ENCODE peak calls at places on chromosomes 5 and 9, in six cellular contexts. C is hepatocyte, D is psoas muscle, J is GM23248, S is putamen, V is T1000. H is an unnamed sample.

GRCh38 chr9:81519816-81520215 is 169.5 kb downstream of the TLE1 start:
- DNase-seq in J (no peak), D (no peak), V (no peak), C (no peak), S (no peak), H (no peak)

GRCh38 chr5:150060471-150060870 is 25.9 kb downstream of the CSF1R start:
- DNase-seq in J (no peak), D (no peak), V (no peak), S (no peak), C (no peak), H (no peak)

GRCh38 chr5:89343666-89344065 is 460.7 kb upstream of the MEF2C start:
- DNase-seq in S (no peak), D (no peak), V (no peak), J (no peak), C (no peak), H (peak)

GRCh38 chr9:89919171-89919681 is 314.4 kb downstream of the GADD45G start:
- DNase-seq in D (no peak), V (no peak), C (peak), J (no peak), S (no peak), H (peak)

GRCh38 chr9:97853056-97853843 is at the start of gene FOXE1:
- DNase-seq in V (no peak), S (no peak), C (no peak), D (no peak), J (no peak), H (no peak)

GRCh38 chr9:87766697-87767096 is 40.8 kb downstream of the CTSL start:
- DNase-seq in S (no peak), V (no peak), C (peak), J (no peak), D (no peak), H (no peak)

GRCh38 chr5:159515909-159516415 is 185.7 kb upstream of the IL12B start:
- DNase-seq in C (peak), D (peak), V (no peak), S (no peak), J (peak), H (peak)

GRCh38 chr5:41918105-41918504 is 7.0 kb upstream of the FBXO4 start:
- DNase-seq in V (no peak), C (no peak), S (no peak), J (no peak), D (no peak), H (no peak)

GRCh38 chr5:116084231-116084630 is 594 bp upstream of the COMMD10 start:
- DNase-seq in J (peak), C (peak), S (peak), V (no peak), D (no peak), H (peak)

GRCh38 chr5:81778642-81779041 is 27.7 kb upstream of the SSBP2 start:
- DNase-seq in J (peak), D (no peak), C (no peak), V (no peak), S (no peak), H (peak)

GRCh38 chr9:106625259-106625789 is 237.6 kb upstream of the ZNF462 start:
- DNase-seq in S (no peak), J (no peak), C (no peak), V (no peak), D (no peak), H (no peak)

GRCh38 chr5:132387649-132388117 is 18.2 kb downstream of the SLC22A5 start:
- DNase-seq in D (peak), S (no peak), C (peak), J (peak), V (peak), H (no peak)

GRCh38 chr5:157594237-157594636 is 18.7 kb upstream of the ADAM19 start:
- DNase-seq in D (no peak), S (no peak), J (no peak), V (no peak), C (no peak), H (no peak)

H was measured in stimulated activated naive CD8-positive, alpha-beta T cell treated with anti-CD3 and anti-CD28 coated beads, Interleukin-15, Interleukin-2, amounts not matched to agents 100 U/mL and 50 U/mL, for 24 hours.